ENCODE peak calls at places on chromosomes 11 and 22, in five cellular contexts. O is CD4-positive, alpha-beta memory T cell; U is body of pancreas; J is ovary; Z is heart right ventricle. M is an unnamed sample. For H3K9me3, the result is how much of the 10 kb centered on the place peaks cover.

GRCh38 chr11:45654242-45654641 is 11.2 kb downstream of the CHST1 start:
- DNase-seq in O (no peak), U (no peak), J (peak), Z (no peak), M (peak)

GRCh38 chr11:27008811-27009535 is 15.1 kb downstream of the FIBIN start:
- DNase-seq in O (no peak), U (no peak), J (no peak), Z (no peak), M (no peak)

GRCh38 chr11:96763244-96763643 is 373.4 kb downstream of the JRKL start:
- DNase-seq in O (no peak), U (no peak), J (no peak), Z (no peak), M (no peak)

GRCh38 chr11:122180435-122180834 is 64.4 kb upstream of the BLID start:
- DNase-seq in O (no peak), U (no peak), J (no peak), Z (no peak), M (peak)

GRCh38 chr11:132878111-132878510 is 654.2 kb downstream of the OPCML start:
- DNase-seq in O (no peak), U (no peak), J (no peak), Z (no peak), M (no peak)

GRCh38 chr11:14774738-14775137 is 117.3 kb downstream of the CYP2R1 start:
- DNase-seq in O (no peak), U (no peak), J (no peak), Z (no peak), M (no peak)

GRCh38 chr22:22110548-22111266 is 128.1 kb upstream of the TOP3B start:
- DNase-seq in O (peak), U (peak), J (no peak), Z (peak), M (peak)

GRCh38 chr11:131624526-131624925 is 254.1 kb downstream of the NTM start:
- DNase-seq in O (no peak), U (no peak), J (no peak), Z (no peak), M (no peak)

GRCh38 chr11:110184974-110185597 is 91.9 kb downstream of the ZC3H12C start:
- DNase-seq in O (no peak), U (peak), J (no peak), Z (no peak), M (no peak)

GRCh38 chr11:115462004-115462541 is 42.1 kb downstream of the CADM1 start:
- DNase-seq in O (no peak), U (peak), J (no peak), Z (no peak), M (peak)

GRCh38 chr11:35907648-35908431 is 36.0 kb upstream of the LDLRAD3 start:
- DNase-seq in O (no peak), U (peak), J (no peak), Z (no peak), M (no peak)

GRCh38 chr11:119797736-119798135 is 68.7 kb upstream of the NECTIN1 start:
- DNase-seq in O (no peak), U (no peak), J (no peak), Z (no peak), M (no peak)

GRCh38 chr11:119794756-119795155 is 65.8 kb upstream of the NECTIN1 start:
- DNase-seq in O (no peak), U (no peak), J (no peak), Z (no peak), M (no peak)

GRCh38 chr11:119795231-119795630 is 66.2 kb upstream of the NECTIN1 start:
- DNase-seq in O (no peak), U (no peak), J (no peak), Z (no peak), M (no peak)

GRCh38 chr11:119797137-119797611 is 68.2 kb upstream of the NECTIN1 start:
- DNase-seq in O (no peak), U (no peak), J (no peak), Z (no peak), M (no peak)

GRCh38 chr11:119796363-119797060 is 67.5 kb upstream of the NECTIN1 start:
- DNase-seq in O (no peak), U (no peak), J (no peak), Z (no peak), M (no peak)
- H3K27ac ChIP-seq in O (no peak), U (no peak), J (no peak), Z (no peak), M (no peak)

GRCh38 chr11:34585870-34586654 is 34.8 kb upstream of the EHF start:
- DNase-seq in O (peak), U (no peak), J (no peak), Z (no peak), M (no peak)

GRCh38 chr11:34586655-34587281 is 34.1 kb upstream of the EHF start:
- DNase-seq in O (no peak), U (no peak), J (no peak), Z (no peak), M (no peak)

GRCh38 chr11:34587282-34587677 is 33.6 kb upstream of the EHF start:
- DNase-seq in O (no peak), U (no peak), J (no peak), Z (no peak), M (no peak)

GRCh38 chr11:34588023-34588422 is 32.9 kb upstream of the EHF start:
- DNase-seq in O (no peak), U (no peak), J (no peak), Z (no peak), M (no peak)

GRCh38 chr11:34588701-34589100 is 32.2 kb upstream of the EHF start:
- DNase-seq in O (no peak), U (no peak), J (no peak), Z (no peak), M (no peak)
- H3K4me3 ChIP-seq in O (no peak), U (no peak), J (no peak), Z (no peak), M (no peak)

DNA sequence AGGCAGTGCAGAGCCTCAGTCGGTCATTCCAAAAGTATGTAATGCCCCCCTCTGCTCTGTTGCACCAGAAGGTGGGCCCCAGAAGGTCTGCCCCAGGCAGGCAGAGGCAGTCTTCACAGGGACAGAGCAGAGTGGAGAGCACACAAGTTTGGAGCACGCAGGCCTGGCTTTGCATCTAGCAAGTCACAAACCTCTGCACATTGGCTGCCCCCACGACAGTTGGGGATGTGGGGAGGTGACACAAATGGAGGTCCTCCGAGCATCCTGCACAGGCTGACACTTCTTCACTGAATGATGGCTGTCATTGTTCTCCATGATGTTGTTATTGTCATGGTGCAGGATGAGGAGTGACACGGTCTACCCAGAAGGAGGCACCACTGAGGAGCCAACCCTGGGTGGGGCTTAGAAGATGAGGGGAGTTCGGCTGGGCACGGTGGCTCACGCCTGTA is 11.9 kb downstream of the TOM1 start:
- DNase-seq in O (no peak), U (peak), J (no peak), Z (no peak), M (no peak)
- H3K9me3 ChIP-seq in O (under half), U (under half), J (under half), Z (under half), M (under half)

DNA sequence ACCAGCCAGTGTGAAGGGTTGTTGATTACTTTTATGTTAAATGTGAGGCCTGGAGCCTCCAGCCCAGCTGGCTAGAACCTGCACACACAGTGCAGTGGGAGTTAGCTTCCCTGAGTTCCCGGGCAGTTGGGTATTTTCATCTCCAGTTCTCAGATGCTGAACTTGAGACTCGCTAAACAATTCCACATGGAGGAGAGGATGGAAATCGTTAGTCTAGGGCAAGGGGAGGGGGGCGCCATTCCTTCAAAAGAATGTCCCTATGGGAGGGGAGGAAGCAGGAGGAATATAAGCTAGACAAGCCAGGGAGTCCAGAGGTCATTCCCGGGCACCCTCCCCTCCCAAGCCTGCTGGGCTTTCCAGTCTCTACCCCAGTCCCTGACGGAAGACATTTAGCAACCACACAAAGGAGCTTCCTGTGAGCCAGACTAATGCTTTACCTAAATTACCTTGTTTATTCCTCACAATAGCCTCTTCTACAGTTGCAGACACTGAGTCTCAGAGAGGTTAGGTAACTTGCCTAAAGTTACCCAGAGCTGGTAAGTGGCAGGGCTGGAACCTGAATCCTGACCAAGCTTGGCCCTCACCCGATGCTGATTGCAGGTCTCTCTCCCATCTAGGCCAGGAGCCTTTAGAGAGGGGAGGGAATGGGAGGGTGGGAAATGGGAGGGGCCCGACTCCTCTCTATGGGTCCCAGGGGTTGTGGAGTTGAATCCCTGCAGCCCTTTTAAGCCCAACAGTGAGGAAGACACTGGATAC is 1.9 kb upstream of the TSKU start:
- DNase-seq in O (no peak), U (no peak), J (no peak), Z (no peak), M (no peak)
- H3K27ac ChIP-seq in O (no peak), U (no peak), J (no peak), Z (peak), M (peak)

GRCh38 chr11:123562166-123562565 is 92.3 kb downstream of the SCN3B start:
- DNase-seq in O (no peak), U (peak), J (peak), Z (no peak), M (no peak)

GRCh38 chr11:123560001-123560400 is 94.4 kb downstream of the SCN3B start:
- DNase-seq in O (no peak), U (peak), J (peak), Z (peak), M (peak)

GRCh38 chr11:123561046-123561781 is 93.2 kb downstream of the SCN3B start:
- DNase-seq in O (no peak), U (peak), J (peak), Z (peak), M (peak)

GRCh38 chr11:123558536-123559315 is 95.7 kb downstream of the SCN3B start:
- DNase-seq in O (no peak), U (no peak), J (no peak), Z (no peak), M (no peak)

DNA sequence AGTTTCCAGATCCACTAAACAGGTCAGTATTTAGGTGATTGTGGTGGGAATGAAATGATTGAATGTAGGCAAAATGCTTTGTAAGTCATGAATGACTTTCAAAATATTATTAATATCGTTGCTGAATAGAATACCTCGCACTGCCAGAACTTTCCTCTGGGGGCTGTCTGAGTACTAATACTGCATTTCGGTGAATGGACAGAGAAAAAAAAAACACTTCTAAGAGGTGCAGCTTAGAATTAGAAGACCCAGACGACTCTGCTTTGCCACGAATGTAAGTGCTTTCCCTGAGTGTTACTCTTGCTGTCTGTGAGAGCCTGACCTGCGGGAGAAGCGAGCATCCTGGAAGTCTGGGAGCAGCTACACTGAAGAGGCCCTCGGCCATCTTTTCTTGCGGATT is 95.0 kb downstream of the SCN3B start:
- DNase-seq in O (no peak), U (no peak), J (no peak), Z (no peak), M (no peak)
- H3K4me3 ChIP-seq in O (no peak), U (no peak), J (no peak), Z (peak), M (peak)

DNA sequence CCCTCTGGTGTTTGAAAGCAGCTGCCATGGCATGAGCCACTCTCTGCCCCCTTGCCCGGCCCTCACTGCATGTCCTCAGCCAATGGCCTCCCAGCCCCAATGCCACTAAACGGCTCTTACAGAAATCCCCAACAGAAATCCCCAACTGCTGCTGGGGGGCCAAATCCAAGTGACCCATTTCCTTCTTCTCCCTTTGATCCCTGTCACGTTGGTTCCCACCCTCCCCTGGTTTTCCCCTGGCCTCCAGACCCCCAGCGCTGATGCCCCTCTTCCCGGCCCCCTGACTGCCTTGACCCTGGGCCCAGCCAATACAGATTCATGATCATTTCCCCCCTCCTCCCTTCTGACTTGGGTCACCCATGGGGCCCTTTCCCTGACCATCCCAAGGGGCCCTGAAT is 30.9 kb downstream of the IGLL1 start:
- DNase-seq in O (no peak), U (no peak), J (no peak), Z (no peak), M (no peak)
- H3K9me3 ChIP-seq in O (under half), U (under half), J (under half), Z (under half), M (under half)

GRCh38 chr11:77775941-77776340 is 44.6 kb downstream of the RSF1 start:
- DNase-seq in O (no peak), U (no peak), J (no peak), Z (no peak), M (no peak)

GRCh38 chr11:77779935-77780334 is 40.6 kb downstream of the RSF1 start:
- DNase-seq in O (no peak), U (no peak), J (no peak), Z (no peak), M (no peak)

GRCh38 chr11:77778118-77778517 is 42.4 kb downstream of the RSF1 start:
- DNase-seq in O (no peak), U (no peak), J (no peak), Z (no peak), M (no peak)

GRCh38 chr11:77776455-77776854 is 44.1 kb downstream of the RSF1 start:
- DNase-seq in O (peak), U (no peak), J (no peak), Z (no peak), M (no peak)

GRCh38 chr11:77778549-77778948 is 42.0 kb downstream of the RSF1 start:
- DNase-seq in O (no peak), U (no peak), J (no peak), Z (no peak), M (no peak)
- H3K27ac ChIP-seq in O (no peak), U (no peak), J (no peak), Z (no peak), M (no peak)

M was measured in right cardiac atrium.